ENCODE peak calls at places on chromosome 21, in four cellular contexts. M is fibroblast of lung; K is effector memory CD4-positive, alpha-beta T cell; J is HT1080. F is an unnamed sample.

GRCh38 chr21:41924355-41924754 is 29.5 kb downstream of the C2CD2 start:
- DNase-seq in M (peak), K (no peak), J (no peak), F (no peak)

GRCh38 chr21:45453308-45453950 is 48.5 kb downstream of the COL18A1 start:
- DNase-seq in M (no peak), K (no peak), J (no peak), F (no peak)

GRCh38 chr21:29771491-29772066 is 168.2 kb downstream of the GRIK1 start:
- DNase-seq in M (no peak), K (no peak), J (no peak), F (peak)

GRCh38 chr21:42112857-42113256 is 41.7 kb downstream of the UMODL1 start:
- DNase-seq in M (peak), K (no peak), J (no peak), F (no peak)

GRCh38 chr21:41369105-41369914 is 7.5 kb downstream of the MX2 start:
- DNase-seq in M (no peak), K (peak), J (no peak), F (no peak)

GRCh38 chr21:25456672-25457071 is 150.6 kb downstream of the MRPL39 start:
- DNase-seq in M (peak), K (no peak), J (no peak), F (peak)

GRCh38 chr21:28632718-28633408 is 359.8 kb downstream of the LTN1 start:
- DNase-seq in M (peak), K (no peak), J (peak), F (peak)

GRCh38 chr21:10272216-10272615 is 249.2 kb upstream of the TPTE start:
- DNase-seq in M (peak), K (no peak), J (peak), F (peak)

GRCh38 chr21:37435120-37435519 is 68.5 kb downstream of the DYRK1A start:
- DNase-seq in M (peak), K (peak), J (no peak), F (peak)

GRCh38 chr21:42818328-42818749 is 61.0 kb downstream of the WDR4 start:
- DNase-seq in M (peak), K (peak), J (peak), F (peak)

GRCh38 chr21:42651515-42652401 is 1.7 kb upstream of the PDE9A start:
- DNase-seq in M (no peak), K (no peak), J (no peak), F (no peak)

GRCh38 chr21:28127390-28127789 is 865.3 kb downstream of the LTN1 start:
- DNase-seq in M (peak), K (no peak), J (no peak), F (no peak)

GRCh38 chr21:18499761-18500376 is 96.3 kb upstream of the TMPRSS15 start:
- DNase-seq in M (peak), K (no peak), J (no peak), F (peak)

GRCh38 chr21:45460611-45461368 is 55.8 kb downstream of the COL18A1 start:
- DNase-seq in M (peak), K (no peak), J (peak), F (peak)